ENCODE peak calls at places on chromosomes 13 and 19, in five cellular contexts. M is hepatocyte, Z is dorsolateral prefrontal cortex, S is cardiac fibroblast, C is bronchial epithelial cell. V is an unnamed sample.

GRCh38 chr13:106534844-106535551 is 464 bp downstream of the EFNB2 start:
- DNase-seq in Z (no peak), S (peak; percentile 35), C (no peak), M (peak; percentile 49), V (no peak)

GRCh38 chr13:39451860-39452301 is 151.1 kb downstream of the LHFPL6 start:
- DNase-seq in M (no peak), C (no peak), S (peak; percentile 58), Z (no peak), V (peak; percentile 41)

GRCh38 chr13:83449666-83450395 is 432.4 kb downstream of the SLITRK1 start:
- DNase-seq in S (peak; percentile 53), C (peak; percentile 84), Z (no peak), M (no peak), V (no peak)

GRCh38 chr19:48355555-48355954 is 8.2 kb downstream of the TMEM143 start:
- DNase-seq in C (no peak), Z (no peak), S (no peak), M (no peak), V (no peak)

GRCh38 chr13:97122381-97122996 is 99.6 kb upstream of the MBNL2 start:
- DNase-seq in S (peak; percentile 83), M (no peak), Z (no peak), C (peak; percentile 92), V (no peak)

GRCh38 chr13:38103851-38104250 is 234.3 kb upstream of the TRPC4 start:
- DNase-seq in M (no peak), Z (no peak), S (peak; percentile 17), C (no peak), V (no peak)

GRCh38 chr13:114266241-114266640 is 15.2 kb upstream of the UPF3A start:
- DNase-seq in S (no peak), C (no peak), M (no peak), Z (no peak), V (no peak)

GRCh38 chr13:39451301-39451700 is 151.7 kb downstream of the LHFPL6 start:
- DNase-seq in S (peak; percentile 71), C (peak; percentile 36), M (peak; percentile 12), Z (no peak), V (no peak)

GRCh38 chr19:18865973-18866799 is 29.8 kb downstream of the CERS1 start:
- DNase-seq in M (peak; percentile 82), C (peak; percentile 27), Z (peak; percentile 59), S (peak; percentile 67), V (no peak)

GRCh38 chr19:51111606-51112005 is 3.4 kb upstream of the CTU1 start:
- DNase-seq in S (no peak), C (no peak), Z (no peak), M (no peak), V (no peak)

GRCh38 chr13:101757446-101758039 is 305.1 kb downstream of the ITGBL1 start:
- DNase-seq in Z (no peak), S (peak; percentile 71), C (peak; percentile 65), M (peak; percentile 30), V (no peak)

GRCh38 chr19:52492201-52492960 is 35.1 kb upstream of the ZNF808 start:
- DNase-seq in Z (no peak), S (no peak), M (peak; percentile 70), C (no peak), V (no peak)

GRCh38 chr13:78595819-78596700 is 7.3 kb downstream of the POU4F1 start:
- DNase-seq in Z (no peak), C (no peak), S (no peak), M (peak; percentile 45), V (no peak)

GRCh38 chr19:23547816-23548430 is 139.1 kb downstream of the ZNF675 start:
- DNase-seq in C (no peak), S (no peak), M (no peak), Z (no peak), V (no peak)

GRCh38 chr13:50244913-50245574 is 229.8 kb downstream of the KCNRG start:
- DNase-seq in C (peak; percentile 96), M (peak; percentile 77), Z (no peak), S (peak; percentile 91), V (peak; percentile 68)

DNA sequence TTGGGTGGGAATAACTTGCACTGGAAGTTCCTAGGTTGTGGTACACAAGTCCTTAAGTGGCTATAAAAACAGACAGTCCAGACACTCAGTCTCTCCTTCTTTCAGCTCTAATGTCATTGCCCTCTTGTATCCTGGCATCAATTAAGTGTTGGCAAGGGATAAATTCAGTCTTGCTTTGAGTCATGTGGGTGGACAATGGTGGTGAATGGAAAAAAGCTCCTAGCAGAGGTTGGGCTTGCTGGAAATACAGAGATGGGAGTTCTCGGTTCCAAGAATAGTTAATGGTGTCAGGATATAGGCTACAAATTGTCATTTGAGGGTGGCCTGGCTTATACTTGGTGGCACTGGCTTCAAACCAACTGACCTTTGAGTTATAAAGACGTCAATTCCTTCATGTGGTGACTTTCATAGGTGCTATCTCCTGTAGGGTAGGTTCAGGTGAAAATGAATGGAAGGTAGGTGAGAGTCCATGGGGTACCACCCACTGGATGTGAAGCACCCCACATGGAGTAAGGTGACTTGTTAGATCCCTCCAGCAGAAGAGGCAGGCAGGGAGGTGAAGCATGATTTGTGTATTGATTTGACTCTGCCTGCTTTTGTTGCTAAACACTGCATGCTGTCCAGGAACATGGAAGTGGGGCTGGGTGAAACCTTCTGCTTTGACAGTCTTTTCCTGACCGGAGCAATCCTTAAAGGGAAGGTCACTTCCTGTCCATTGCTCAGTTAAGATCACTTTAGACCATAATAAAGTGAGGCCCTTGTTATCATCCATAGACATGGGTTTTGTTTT is 102.0 kb downstream of the LACC1 start:
- DNase-seq in Z (no peak), S (no peak), C (no peak), M (no peak), V (no peak)
- TF ChIP-seq CTCF in Z (no peak), S (no peak), C (no peak), M (no peak), V (no peak)

DNA sequence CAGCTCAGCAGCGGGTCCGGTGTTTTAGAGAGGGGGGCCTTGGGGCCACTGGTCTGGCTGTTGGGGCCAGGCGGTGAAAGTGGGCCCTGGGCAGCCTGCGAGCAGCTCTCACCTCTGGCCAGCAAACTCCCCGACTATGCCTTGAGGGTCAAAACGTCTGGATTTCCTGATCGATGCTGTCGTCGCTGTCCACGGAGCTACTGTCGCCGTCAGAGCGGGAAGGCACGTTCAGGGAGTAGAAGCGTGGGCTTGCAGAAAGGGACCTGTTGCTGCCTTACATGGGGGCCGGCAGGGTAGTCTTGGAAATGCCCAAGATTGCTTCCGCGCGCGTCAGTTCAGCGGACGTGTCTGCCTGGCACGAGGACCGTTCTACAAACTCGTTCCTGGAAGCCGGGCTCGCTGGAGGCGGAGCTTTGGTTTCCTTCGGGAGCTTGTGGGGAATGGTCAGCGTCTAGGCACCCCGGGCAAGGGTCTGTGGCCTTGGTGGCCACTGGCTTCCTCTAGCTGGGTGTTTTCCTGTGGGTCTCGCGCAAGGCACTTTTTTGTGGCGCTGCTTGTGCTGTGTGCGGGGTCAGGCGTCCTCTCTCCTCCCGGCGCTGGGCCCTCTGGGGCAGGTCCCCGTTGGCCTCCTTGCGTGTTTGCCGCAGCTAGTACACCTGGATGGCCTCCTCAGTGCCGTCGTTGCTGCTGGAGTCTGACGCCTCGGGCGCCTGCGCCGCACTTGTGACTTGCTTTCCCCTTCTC is 15.3 kb downstream of the RB1 start:
- DNase-seq in Z (no peak), C (no peak), M (no peak), S (no peak), V (no peak)
- H3K4me3 ChIP-seq in Z (no peak overlapping the region), C (no peak overlapping the region), M (no peak overlapping the region), S (no peak overlapping the region), V (no peak overlapping the region)

GRCh38 chr19:3062165-3063105 is at the start of gene TLE5:
- DNase-seq in Z (peak; percentile 44), C (no peak), M (peak; percentile 86), S (peak; percentile 32), V (peak; percentile 25)
- TF ChIP-seq CTCF in Z (no peak), C (no peak), M (no peak), S (no peak), V (no peak)

GRCh38 chr19:30690525-30690924 is 318.3 kb downstream of the ZNF536 start:
- DNase-seq in C (no peak), Z (no peak), M (no peak), S (no peak), V (no peak)

GRCh38 chr19:30693179-30693578 is 321.0 kb downstream of the ZNF536 start:
- DNase-seq in M (no peak), Z (no peak), S (no peak), C (no peak), V (no peak)

GRCh38 chr19:30690935-30691505 is 318.8 kb downstream of the ZNF536 start:
- DNase-seq in M (no peak), S (no peak), Z (no peak), C (no peak), V (no peak)

GRCh38 chr19:30692517-30692870 is 320.3 kb downstream of the ZNF536 start:
- DNase-seq in Z (no peak), C (no peak), S (no peak), M (no peak), V (no peak)

DNA sequence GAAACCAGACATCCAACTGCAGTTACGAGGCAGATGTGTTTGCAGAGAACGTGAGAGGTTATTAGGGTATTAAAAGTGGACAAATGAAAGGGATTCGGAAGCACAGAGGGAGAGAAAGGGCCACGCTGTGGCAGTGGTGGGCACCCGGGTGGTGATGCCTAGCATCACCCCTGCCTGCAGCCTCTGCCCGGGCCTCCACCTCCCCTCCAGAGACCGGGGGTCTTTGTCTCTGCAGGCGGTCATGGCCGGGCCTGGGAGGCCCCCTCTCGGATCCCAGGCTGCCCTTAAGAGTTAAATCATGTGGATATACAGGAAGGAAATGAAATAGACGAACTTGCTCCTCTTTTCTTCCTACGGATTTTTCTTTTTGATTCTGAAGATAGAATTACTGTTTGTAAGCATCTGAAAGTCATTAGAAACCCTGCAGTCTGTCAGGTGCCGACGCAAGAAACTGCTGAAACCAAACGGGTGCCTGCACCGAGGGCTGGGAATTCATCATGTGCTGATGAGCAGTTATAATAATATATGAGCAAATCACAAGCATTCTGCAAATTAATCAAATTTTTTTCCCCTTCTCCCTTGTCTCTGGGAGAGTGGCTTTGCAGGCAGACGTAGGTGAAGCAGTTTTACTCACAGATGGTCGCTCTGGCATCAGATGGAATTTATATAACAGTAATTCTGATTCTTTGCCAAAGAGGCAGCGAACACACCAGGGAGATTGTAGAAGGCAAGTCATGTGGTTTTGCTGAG is 319.8 kb downstream of the ZNF536 start:
- DNase-seq in C (no peak), M (no peak), Z (no peak), S (no peak), V (no peak)
- H3K4me3 ChIP-seq in C (no peak overlapping the region), M (no peak overlapping the region), Z (peak overlapping the region; percentile 49), S (no peak overlapping the region), V (no peak overlapping the region)

GRCh38 chr13:60654405-60654804 is 257.4 kb downstream of the TDRD3 start:
- DNase-seq in C (peak; percentile 53), S (peak; percentile 41), M (peak; percentile 62), Z (peak; percentile 36), V (no peak)
- TF ChIP-seq CTCF in C (peak; percentile 81), S (peak; percentile 66), M (peak; percentile 77), Z (peak; percentile 45), V (peak; percentile 21)